ENCODE peak calls at places on chromosomes 16 and 17, in six cellular contexts. O is AG04450, G is B cell, U is NB4, L is cardiac fibroblast, S is fibroblast of lung. X is an unnamed sample.

GRCh38 chr17:42387221-42387657 is 1.0 kb downstream of the STAT3 start:
- DNase-seq in O (no peak), G (no peak), U (peak), L (peak), S (peak), X (no peak)

GRCh38 chr16:66058181-66058580 is 308.3 kb upstream of the CDH5 start:
- DNase-seq in O (peak), G (no peak), U (no peak), L (peak), S (peak), X (no peak)

GRCh38 chr16:31496670-31497069 is 11.5 kb downstream of the RUSF1 start:
- DNase-seq in O (no peak), G (no peak), U (no peak), L (no peak), S (no peak), X (no peak)

GRCh38 chr17:48678141-48678971 is 44.0 kb downstream of the PRAC1 start:
- DNase-seq in O (no peak), G (peak), U (peak), L (peak), S (peak), X (peak)

GRCh38 chr16:3690991-3691720 is 26.2 kb downstream of the TRAP1 start:
- DNase-seq in O (no peak), G (no peak), U (no peak), L (peak), S (peak), X (no peak)

GRCh38 chr16:47480410-47480809 is 19.3 kb downstream of the PHKB start:
- DNase-seq in O (no peak), G (no peak), U (no peak), L (no peak), S (no peak), X (no peak)

GRCh38 chr16:3640632-3641501 is 13.6 kb upstream of the DNASE1 start:
- DNase-seq in O (no peak), G (no peak), U (no peak), L (no peak), S (no peak), X (no peak)

GRCh38 chr17:1683489-1683888 is 1.2 kb downstream of the PRPF8 start:
- DNase-seq in O (no peak), G (no peak), U (peak), L (no peak), S (no peak), X (no peak)

GRCh38 chr17:83100220-83100852 is 20.9 kb downstream of the METRNL start:
- DNase-seq in O (no peak), G (no peak), U (no peak), L (peak), S (no peak), X (no peak)

GRCh38 chr16:9102379-9102778 is 10.9 kb downstream of the HAPSTR1 start:
- DNase-seq in O (peak), G (no peak), U (peak), L (peak), S (peak), X (peak)

GRCh38 chr17:50501054-50501453 is 7.2 kb upstream of the MYCBPAP start:
- DNase-seq in O (no peak), G (no peak), U (peak), L (peak), S (peak), X (no peak)

GRCh38 chr16:87297918-87298631 is 19.1 kb downstream of the C16orf95 start:
- DNase-seq in O (no peak), G (peak), U (peak), L (peak), S (peak), X (no peak)

GRCh38 chr16:241866-242265 is 7.2 kb downstream of the FAM234A start:
- DNase-seq in O (no peak), G (no peak), U (no peak), L (no peak), S (no peak), X (no peak)

GRCh38 chr16:59060212-59060611 is 326.1 kb upstream of the GOT2 start:
- DNase-seq in O (peak), G (no peak), U (no peak), L (no peak), S (peak), X (no peak)

GRCh38 chr16:49405123-49405522 is 31.5 kb downstream of the C16orf78 start:
- DNase-seq in O (no peak), G (no peak), U (no peak), L (no peak), S (no peak), X (no peak)

GRCh38 chr17:44198721-44199552 is 747 bp downstream of the ATXN7L3 start:
- DNase-seq in O (no peak), G (peak), U (peak), L (peak), S (peak), X (no peak)

GRCh38 chr17:8791910-8792270 is 7.3 kb downstream of the MFSD6L start:
- DNase-seq in O (peak), G (no peak), U (peak), L (peak), S (peak), X (peak)

GRCh38 chr16:68972720-68973119 is 129.4 kb downstream of the TANGO6 start:
- DNase-seq in O (peak), G (no peak), U (peak), L (peak), S (peak), X (no peak)

GRCh38 chr17:63405741-63406261 is 40.3 kb downstream of the CYB561 start:
- DNase-seq in O (peak), G (no peak), U (peak), L (peak), S (peak), X (no peak)

GRCh38 chr17:3034578-3034920 is 28.9 kb downstream of the OR1D5 start:
- DNase-seq in O (no peak), G (no peak), U (no peak), L (no peak), S (no peak), X (no peak)

GRCh38 chr17:15501788-15502187 is 34.4 kb upstream of the CDRT4 start:
- DNase-seq in O (no peak), G (no peak), U (no peak), L (no peak), S (no peak), X (no peak)

GRCh38 chr16:1615761-1616160 is 3.6 kb downstream of the CRAMP1 start:
- DNase-seq in O (peak), G (no peak), U (no peak), L (no peak), S (peak), X (no peak)

GRCh38 chr16:4388275-4389021 is 16.8 kb downstream of the VASN start:
- DNase-seq in O (no peak), G (no peak), U (no peak), L (peak), S (no peak), X (no peak)

GRCh38 chr17:44122825-44123355 is 551 bp downstream of the HDAC5 start:
- DNase-seq in O (no peak), G (no peak), U (no peak), L (no peak), S (no peak), X (no peak)

GRCh38 chr17:301681-302299 is 50.8 kb downstream of the RPH3AL start:
- DNase-seq in O (no peak), G (peak), U (peak), L (peak), S (no peak), X (no peak)

GRCh38 chr17:38868968-38869646 is 751 bp upstream of the LASP1 start:
- DNase-seq in O (peak), G (peak), U (peak), L (peak), S (peak), X (peak)

GRCh38 chr17:67359960-67360817 is 6.2 kb downstream of the PSMD12 start:
- DNase-seq in O (no peak), G (no peak), U (peak), L (peak), S (peak), X (no peak)

GRCh38 chr17:81537343-81537855 is 9.2 kb downstream of the FSCN2 start:
- DNase-seq in O (no peak), G (peak), U (peak), L (no peak), S (no peak), X (no peak)

GRCh38 chr16:70430667-70431536 is 8.0 kb downstream of the ST3GAL2 start:
- DNase-seq in O (no peak), G (peak), U (peak), L (no peak), S (no peak), X (peak)

DNA sequence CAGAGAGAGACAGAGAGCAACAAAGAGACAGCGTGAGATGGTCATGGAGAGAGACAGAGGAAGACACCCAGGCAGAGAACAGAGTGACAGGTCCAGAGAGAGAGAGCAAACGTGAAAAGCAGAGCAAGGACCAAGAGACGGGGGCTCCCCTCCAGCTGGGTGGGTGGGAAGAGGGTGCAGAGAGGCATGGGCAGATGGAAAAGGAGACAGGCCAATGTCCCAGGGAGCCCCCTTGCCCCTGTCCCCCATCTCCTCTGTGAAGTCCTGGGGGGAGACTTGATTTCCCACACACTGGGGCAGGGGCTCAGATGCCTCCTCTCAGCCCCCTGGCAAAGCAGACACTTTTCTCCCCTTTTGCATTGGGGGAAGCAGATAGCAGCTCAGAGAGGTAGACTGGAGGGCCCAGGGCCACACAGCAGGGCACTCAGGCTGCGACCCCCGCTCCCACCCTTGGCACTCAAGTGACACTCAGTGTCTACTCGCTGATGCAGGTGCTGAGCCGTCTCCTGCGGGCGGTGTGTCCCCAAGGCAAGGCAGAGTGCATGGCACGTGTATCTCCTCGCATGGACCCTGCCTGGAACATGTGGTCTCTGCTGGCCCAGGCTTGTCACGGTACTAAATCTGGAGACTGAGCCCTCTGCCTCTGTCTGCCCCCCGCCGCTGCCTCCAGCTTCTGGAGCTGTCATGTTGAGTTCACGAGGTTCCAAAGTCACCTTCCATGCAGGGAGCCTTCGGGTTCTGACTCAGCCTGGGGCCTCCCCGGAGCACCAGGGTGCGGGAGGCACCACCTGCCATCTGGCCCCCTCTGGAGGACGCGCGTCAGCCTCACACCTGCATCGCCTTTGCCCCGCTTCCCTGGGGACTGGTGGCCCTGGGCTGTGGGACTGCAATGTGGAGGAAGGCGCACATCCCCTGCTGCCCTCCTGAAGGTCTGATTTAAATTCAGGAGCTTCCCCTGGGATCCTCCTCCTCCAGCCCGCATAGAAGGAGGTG is 215.9 kb upstream of the GSE1 start:
- DNase-seq in O (no peak), G (peak), U (peak), L (no peak), S (no peak), X (peak)
- TF ChIP-seq CTCF in O (no peak), G (no peak), U (no peak), L (no peak), S (no peak), X (no peak)

GRCh38 chr16:82631701-82632685 is 5.2 kb downstream of the CDH13 start:
- DNase-seq in O (no peak), G (no peak), U (peak), L (no peak), S (peak), X (no peak)
- TF ChIP-seq CTCF in O (peak), G (no peak), U (peak), L (peak), S (peak), X (no peak)

GRCh38 chr17:80225230-80225629 is 5.0 kb downstream of the SLC26A11 start:
- DNase-seq in O (no peak), G (no peak), U (no peak), L (no peak), S (no peak), X (no peak)

GRCh38 chr17:80223142-80223815 is 3.1 kb downstream of the SLC26A11 start:
- DNase-seq in O (no peak), G (no peak), U (no peak), L (no peak), S (no peak), X (no peak)

GRCh38 chr17:80224683-80225082 is 4.5 kb downstream of the SLC26A11 start:
- DNase-seq in O (no peak), G (no peak), U (no peak), L (no peak), S (no peak), X (no peak)

GRCh38 chr17:80222376-80223141 is 2.3 kb downstream of the SLC26A11 start:
- DNase-seq in O (no peak), G (no peak), U (no peak), L (no peak), S (no peak), X (no peak)

GRCh38 chr17:80224098-80224497 is 3.9 kb downstream of the SLC26A11 start:
- DNase-seq in O (no peak), G (no peak), U (no peak), L (no peak), S (no peak), X (no peak)
- TF ChIP-seq CTCF in O (no peak), G (no peak), U (no peak), L (no peak), S (no peak), X (no peak)

GRCh38 chr16:85754403-85754802 is 3.5 kb upstream of the C16orf74 start:
- DNase-seq in O (no peak), G (peak), U (peak), L (no peak), S (no peak), X (no peak)

GRCh38 chr16:85753976-85754375 is 3.1 kb upstream of the C16orf74 start:
- DNase-seq in O (no peak), G (no peak), U (no peak), L (no peak), S (no peak), X (no peak)

GRCh38 chr16:85753559-85753958 is 2.7 kb upstream of the C16orf74 start:
- DNase-seq in O (no peak), G (no peak), U (no peak), L (no peak), S (no peak), X (no peak)

GRCh38 chr16:85751665-85752501 is 987 bp upstream of the C16orf74 start:
- DNase-seq in O (no peak), G (no peak), U (peak), L (no peak), S (peak), X (no peak)

DNA sequence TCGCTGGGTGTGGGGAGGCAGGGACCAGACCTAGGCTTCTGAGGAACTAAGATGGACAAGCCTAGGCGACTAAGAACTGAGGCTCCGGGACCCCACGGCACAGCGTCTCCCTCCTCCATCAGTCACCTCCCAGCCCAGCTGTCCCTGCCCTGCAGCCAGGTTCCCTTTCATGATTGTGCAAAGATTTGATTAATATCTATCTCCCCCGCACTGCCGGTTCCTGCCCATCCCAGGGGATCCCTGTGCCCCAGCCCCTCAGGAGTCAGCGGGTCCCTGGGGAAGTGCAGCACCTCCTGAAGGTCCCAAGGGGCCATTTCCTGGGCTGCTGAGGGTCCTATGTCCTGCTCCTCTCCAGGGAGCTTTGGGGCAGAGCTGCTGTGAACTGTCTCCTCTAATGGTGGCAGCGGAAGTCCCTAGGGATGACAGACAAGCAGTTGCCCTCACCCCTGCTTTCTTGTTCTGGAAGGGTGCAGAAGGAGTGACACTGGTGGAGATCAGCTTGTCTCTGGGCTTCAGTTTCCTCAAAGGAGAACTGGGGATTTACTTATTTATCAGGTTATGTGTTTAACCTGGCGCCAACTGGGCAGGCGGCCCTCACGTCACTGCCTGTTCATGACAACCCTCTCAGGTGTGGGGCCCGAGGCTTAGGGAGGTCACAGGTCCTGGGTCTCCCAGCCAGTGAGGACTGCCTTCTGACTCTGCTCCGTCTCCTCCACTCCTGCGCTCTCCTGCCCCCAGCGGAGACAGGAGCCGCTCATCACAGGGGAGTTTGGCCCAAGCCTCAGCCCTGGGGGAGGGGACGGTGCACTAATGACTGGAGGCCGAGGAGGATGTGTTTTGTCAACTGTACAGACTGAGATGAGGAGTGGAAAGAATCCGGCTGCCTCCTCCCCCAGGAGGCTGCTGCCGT is 1.9 kb upstream of the C16orf74 start:
- DNase-seq in O (no peak), G (peak), U (peak), L (peak), S (peak), X (no peak)
- TF ChIP-seq CTCF in O (peak), G (no peak), U (peak), L (peak), S (no peak), X (no peak)

DNA sequence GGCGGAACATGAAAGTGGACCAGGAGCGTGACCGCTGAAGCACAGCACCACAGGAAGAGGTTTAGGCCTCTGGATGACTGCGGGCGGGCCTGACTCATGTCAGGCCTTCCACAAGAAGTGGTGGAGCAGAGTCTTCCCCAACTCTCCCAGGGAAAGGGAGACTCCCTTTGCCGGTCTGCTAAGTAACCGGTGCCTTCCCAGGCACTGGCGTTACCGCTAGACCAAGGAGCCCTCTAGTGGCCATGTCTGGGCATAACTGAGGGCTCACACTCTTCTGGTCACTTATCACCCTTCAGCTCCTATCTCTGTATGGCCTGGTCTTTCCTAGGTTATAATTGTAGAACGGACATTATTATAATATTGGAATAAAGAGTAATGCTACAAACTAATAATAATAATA is 1931.9 kb downstream of the TP53TG3F start:
- DNase-seq in O (no peak), G (no peak), U (peak), L (peak), S (peak), X (no peak)
- TF ChIP-seq CTCF in O (peak), G (peak), U (peak), L (peak), S (peak), X (peak)

X was measured in CD14-positive monocyte.